ENCODE peak calls at places on chromosomes 1 and 21, in eight cellular contexts. S is choroid plexus epithelial cell, U is fibroblast of lung, B is bronchial epithelial cell, O is mucosa of descending colon, G is fibroblast of mammary gland, W is K562, L is ovary. Q is an unnamed sample.

GRCh38 chr21:44998621-44999427 is 59.0 kb downstream of the SLX9 start:
- DNase-seq in O (peak), S (no peak), U (no peak), L (no peak), B (no peak), G (no peak), W (no peak), Q (no peak)

GRCh38 chr1:228760962-228761361 is 25.7 kb downstream of the RHOU start:
- DNase-seq in O (no peak), G (no peak), B (no peak), U (no peak), L (no peak), S (no peak), W (no peak), Q (no peak)

GRCh38 chr1:9080704-9081291 is 11.4 kb upstream of the SLC2A5 start:
- DNase-seq in O (no peak), W (no peak), G (no peak), S (peak), B (peak), L (no peak), U (peak), Q (no peak)

GRCh38 chr1:15188145-15188544 is 34.6 kb downstream of the TMEM51 start:
- DNase-seq in L (no peak), U (no peak), S (no peak), B (no peak), G (no peak), O (no peak), W (no peak), Q (no peak)

GRCh38 chr1:184437306-184437705 is 50.5 kb downstream of the C1orf21 start:
- DNase-seq in O (peak), W (no peak), G (no peak), B (no peak), S (no peak), L (no peak), U (no peak), Q (no peak)

GRCh38 chr1:213783273-213783672 is 204.5 kb upstream of the PROX1 start:
- DNase-seq in S (no peak), O (no peak), G (no peak), U (no peak), W (no peak), B (no peak), L (no peak), Q (no peak)

GRCh38 chr1:18647681-18648214 is 17.1 kb downstream of the PAX7 start:
- DNase-seq in L (no peak), S (no peak), O (no peak), G (no peak), W (no peak), B (no peak), U (no peak), Q (no peak)

GRCh38 chr21:27379381-27379780 is 412.5 kb upstream of the ADAMTS5 start:
- DNase-seq in U (no peak), G (peak), B (no peak), W (no peak), L (no peak), O (no peak), S (no peak), Q (no peak)

GRCh38 chr1:42955311-42956063 is 3.2 kb downstream of the SLC2A1 start:
- DNase-seq in W (no peak), O (no peak), L (no peak), B (no peak), U (no peak), G (no peak), S (no peak), Q (no peak)

GRCh38 chr1:11707621-11708276 is 16.2 kb downstream of the DRAXIN start:
- DNase-seq in W (peak), U (no peak), B (no peak), G (no peak), O (peak), S (no peak), L (no peak), Q (no peak)

GRCh38 chr1:156412653-156413309 is 43.8 kb downstream of the RHBG start:
- DNase-seq in B (no peak), L (no peak), W (no peak), S (no peak), U (no peak), O (no peak), G (no peak), Q (no peak)

GRCh38 chr1:41444796-41445195 is 39.7 kb downstream of the EDN2 start:
- DNase-seq in U (no peak), B (no peak), L (no peak), S (no peak), W (no peak), O (no peak), G (no peak), Q (no peak)

DNA sequence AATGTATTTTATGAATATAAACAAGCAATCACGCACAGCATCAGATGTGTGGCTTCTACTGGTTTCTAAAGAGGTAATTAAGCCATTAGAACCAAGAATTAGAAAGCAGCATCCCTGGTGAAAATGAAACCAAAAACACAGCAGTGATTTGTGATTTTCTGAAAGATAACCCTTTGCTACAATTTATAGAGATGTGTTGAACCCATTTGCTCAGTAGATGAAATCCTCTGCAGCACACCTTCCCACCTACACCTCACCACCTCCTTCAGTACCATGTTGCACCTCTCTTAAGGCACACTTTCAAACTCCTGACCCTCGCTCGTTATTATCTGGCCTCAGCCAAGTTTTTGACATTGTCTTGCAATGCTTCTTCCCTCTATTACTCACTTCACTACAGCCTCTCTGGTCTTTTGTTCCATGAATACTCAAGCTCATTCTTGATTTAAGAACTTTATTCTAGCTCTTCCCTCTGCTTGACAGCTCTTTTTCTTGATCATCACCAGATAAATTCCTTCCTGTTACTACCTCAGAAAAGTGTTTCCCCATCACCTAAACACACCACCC is 38.6 kb downstream of the NSL1 start:
- DNase-seq in B (no peak), G (peak), U (peak), O (no peak), S (no peak), W (no peak), L (no peak), Q (peak)
- H3K4me3 ChIP-seq in B (no peak), G (peak), U (peak), O (no peak), S (peak), W (no peak), L (peak), Q (peak)

GRCh38 chr1:206029484-206029883 is 5.8 kb upstream of the CTSE start:
- DNase-seq in U (peak), G (peak), S (peak), W (no peak), B (peak), O (no peak), L (peak), Q (peak)
- H3K4me3 ChIP-seq in U (no peak), G (no peak), S (no peak), W (no peak), B (no peak), O (no peak), L (no peak), Q (no peak)

GRCh38 chr1:6489383-6489765 is 2.1 kb downstream of the PLEKHG5 start:
- DNase-seq in U (no peak), W (no peak), S (no peak), L (no peak), O (peak), G (no peak), B (no peak), Q (no peak)
- H3K4me3 ChIP-seq in U (no peak), W (no peak), S (no peak), L (no peak), O (no peak), G (no peak), B (peak), Q (no peak)

GRCh38 chr1:90725961-90726715 is 9.0 kb upstream of the BARHL2 start:
- DNase-seq in G (no peak), S (peak), W (no peak), B (peak), O (no peak), U (no peak), L (no peak), Q (no peak)

GRCh38 chr1:90725341-90725960 is 8.3 kb upstream of the BARHL2 start:
- DNase-seq in U (no peak), O (no peak), G (no peak), B (no peak), L (no peak), W (no peak), S (no peak), Q (no peak)

GRCh38 chr1:90723561-90724108 is 6.5 kb upstream of the BARHL2 start:
- DNase-seq in U (no peak), G (no peak), S (no peak), B (no peak), W (no peak), O (no peak), L (no peak), Q (no peak)

GRCh38 chr1:90724361-90724760 is 7.3 kb upstream of the BARHL2 start:
- DNase-seq in W (no peak), B (no peak), U (no peak), G (no peak), L (no peak), S (no peak), O (no peak), Q (no peak)

GRCh38 chr1:90724926-90725325 is 7.8 kb upstream of the BARHL2 start:
- DNase-seq in S (no peak), U (no peak), O (no peak), G (no peak), B (no peak), W (no peak), L (no peak), Q (no peak)
- H3K4me3 ChIP-seq in S (no peak), U (no peak), O (no peak), G (no peak), B (no peak), W (no peak), L (no peak), Q (no peak)

GRCh38 chr1:116382857-116383256 is 9.8 kb downstream of the ATP1A1 start:
- DNase-seq in W (peak), S (no peak), O (no peak), L (no peak), G (no peak), U (peak), B (no peak), Q (no peak)

GRCh38 chr1:116382321-116382720 is 9.3 kb downstream of the ATP1A1 start:
- DNase-seq in B (no peak), G (no peak), W (no peak), O (no peak), U (peak), S (peak), L (no peak), Q (no peak)

GRCh38 chr1:116379674-116380498 is 6.8 kb downstream of the ATP1A1 start:
- DNase-seq in G (no peak), W (no peak), U (no peak), O (no peak), S (peak), B (no peak), L (no peak), Q (no peak)

GRCh38 chr1:116379057-116379630 is 6.1 kb downstream of the ATP1A1 start:
- DNase-seq in G (no peak), B (no peak), W (no peak), O (no peak), L (no peak), U (no peak), S (peak), Q (no peak)

GRCh38 chr1:116380499-116381316 is 7.7 kb downstream of the ATP1A1 start:
- DNase-seq in S (no peak), B (no peak), G (peak), W (no peak), U (no peak), O (no peak), L (no peak), Q (no peak)
- H3K4me3 ChIP-seq in S (no peak), B (no peak), G (no peak), W (no peak), U (no peak), O (no peak), L (no peak), Q (no peak)

GRCh38 chr1:66542314-66542713 is 8.4 kb downstream of the SGIP1 start:
- DNase-seq in U (no peak), B (no peak), W (no peak), L (no peak), O (no peak), G (no peak), S (no peak), Q (no peak)
- H3K4me3 ChIP-seq in U (no peak), B (no peak), W (no peak), L (no peak), O (no peak), G (no peak), S (no peak), Q (no peak)

GRCh38 chr1:5858246-5858645 is 134.0 kb downstream of the NPHP4 start:
- DNase-seq in W (no peak), L (no peak), B (no peak), O (no peak), U (no peak), S (no peak), G (no peak), Q (no peak)

GRCh38 chr1:5856246-5856815 is 135.9 kb downstream of the NPHP4 start:
- DNase-seq in W (peak), L (no peak), S (peak), U (peak), O (no peak), B (peak), G (no peak), Q (no peak)

GRCh38 chr1:5857011-5857410 is 135.2 kb downstream of the NPHP4 start:
- DNase-seq in G (no peak), S (no peak), U (no peak), L (no peak), B (no peak), O (no peak), W (no peak), Q (no peak)

GRCh38 chr1:5858844-5859407 is 133.3 kb downstream of the NPHP4 start:
- DNase-seq in U (no peak), S (no peak), O (no peak), B (no peak), L (no peak), G (no peak), W (no peak), Q (no peak)

DNA sequence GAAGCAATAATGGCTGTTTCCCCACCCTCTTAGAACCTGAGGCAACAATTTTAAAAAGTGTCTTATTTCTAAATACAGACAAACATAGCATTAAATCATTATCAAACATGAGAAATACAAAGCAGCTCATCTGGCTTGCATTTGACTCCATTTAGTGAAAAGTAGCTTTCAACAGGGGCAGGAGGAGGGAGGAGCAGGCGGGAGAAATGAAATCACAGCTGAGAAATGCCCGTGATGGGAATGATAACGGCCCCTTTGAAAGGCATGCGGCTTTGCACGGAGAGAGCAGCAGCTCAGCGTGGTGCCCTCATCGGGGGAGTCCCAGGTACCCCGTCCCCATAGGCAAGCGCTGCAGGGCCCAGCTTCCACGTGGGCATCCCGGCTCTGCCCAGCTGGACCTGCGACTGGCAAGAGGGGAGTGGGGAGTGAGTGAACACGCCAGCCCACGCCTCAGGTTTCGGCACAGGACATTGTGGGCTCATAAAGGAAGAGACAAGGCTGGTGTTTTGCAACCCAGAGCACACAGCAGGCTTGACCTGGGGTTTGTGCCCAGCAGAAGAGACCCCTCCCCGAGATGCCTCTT is 134.6 kb downstream of the NPHP4 start:
- DNase-seq in O (no peak), U (no peak), W (no peak), G (no peak), B (no peak), S (no peak), L (no peak), Q (no peak)
- H3K4me3 ChIP-seq in O (no peak), U (no peak), W (no peak), G (no peak), B (no peak), S (no peak), L (no peak), Q (no peak)

DNA sequence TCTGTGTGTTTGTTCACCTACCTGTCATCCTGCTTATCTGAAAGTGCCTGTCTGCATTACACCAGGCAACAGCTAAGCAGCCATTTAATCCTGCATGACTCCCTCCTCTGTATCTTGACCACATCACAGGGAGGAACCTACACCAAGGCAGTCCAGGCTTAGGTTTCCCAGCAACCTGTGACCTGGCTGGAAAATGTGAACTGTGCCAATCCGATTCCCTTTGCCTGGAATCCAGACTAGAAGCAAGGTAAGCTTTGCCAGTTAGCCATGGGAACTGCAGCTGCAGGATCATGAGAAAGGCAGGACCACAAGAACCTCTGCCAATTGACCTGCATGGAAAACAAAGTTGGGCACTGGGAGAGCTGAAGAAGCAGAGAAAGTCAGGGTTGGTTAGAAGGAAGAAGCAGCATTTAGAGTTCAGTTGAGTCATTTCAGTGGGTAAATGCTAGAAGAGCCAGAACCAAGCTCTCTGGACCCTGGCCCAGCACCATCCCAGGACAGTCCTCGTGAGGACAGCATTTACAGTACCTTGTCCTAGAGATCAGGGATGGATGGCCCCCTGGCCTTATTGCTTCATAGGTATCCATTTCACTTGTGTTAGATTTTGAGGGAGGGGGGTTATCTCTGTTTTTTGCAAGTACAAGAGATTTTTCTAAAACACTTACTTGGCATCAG is 6.1 kb upstream of the ATP1B1 start:
- DNase-seq in S (no peak), G (no peak), U (no peak), O (no peak), L (no peak), B (no peak), W (no peak), Q (no peak)
- H3K4me3 ChIP-seq in S (no peak), G (no peak), U (no peak), O (no peak), L (no peak), B (no peak), W (no peak), Q (no peak)

GRCh38 chr1:181021811-181022434 is 747 bp downstream of the STX6 start:
- DNase-seq in W (peak), G (peak), U (peak), S (peak), L (peak), B (peak), O (peak), Q (peak)

GRCh38 chr1:181021155-181021554 is 1.5 kb downstream of the STX6 start:
- DNase-seq in L (no peak), O (no peak), S (no peak), G (no peak), U (no peak), W (no peak), B (no peak), Q (no peak)

GRCh38 chr1:181028241-181029014 is 5.4 kb upstream of the MR1 start:
- DNase-seq in L (no peak), G (peak), O (no peak), S (no peak), B (no peak), U (peak), W (no peak), Q (peak)

GRCh38 chr1:181018901-181019681 is 3.6 kb downstream of the STX6 start:
- DNase-seq in W (no peak), U (no peak), L (no peak), S (no peak), B (no peak), O (no peak), G (no peak), Q (no peak)

DNA sequence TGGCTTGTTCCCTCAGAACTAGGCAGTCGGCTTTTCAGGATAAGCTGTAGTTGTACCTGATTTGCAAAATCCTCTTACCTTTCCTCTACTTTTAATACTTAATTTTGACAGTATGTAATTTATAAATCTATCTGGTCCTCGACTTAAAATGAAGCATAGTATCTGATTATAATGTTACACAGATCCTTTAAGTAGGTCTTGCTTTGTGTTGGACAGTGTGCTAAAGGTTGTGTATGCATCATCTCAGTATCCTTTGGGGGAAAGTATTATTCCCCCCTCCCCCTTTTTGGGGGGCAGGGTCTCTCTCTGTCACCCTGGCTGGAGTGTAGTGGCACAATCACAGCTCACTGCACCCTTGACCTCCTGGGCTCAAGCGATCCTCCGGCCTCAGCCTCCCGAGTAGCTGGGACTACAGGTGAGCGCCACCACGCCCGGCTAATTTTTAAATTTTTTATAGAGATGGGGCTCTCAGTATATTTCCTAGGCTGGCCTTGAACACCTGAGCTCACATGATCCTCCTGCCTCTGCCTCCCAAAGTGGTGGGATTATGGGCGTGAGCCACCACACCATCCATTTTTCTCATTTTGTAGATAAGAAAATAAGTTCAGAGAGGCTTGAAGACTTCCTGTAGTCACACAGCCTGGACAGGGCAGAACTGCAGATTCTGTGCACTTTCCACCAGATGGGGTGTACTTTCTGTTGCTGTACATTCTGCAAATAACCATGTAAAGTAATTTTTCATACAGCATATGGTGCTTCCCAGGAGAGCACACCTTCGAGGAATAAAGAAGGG is 791 bp upstream of the STX6 start:
- DNase-seq in O (no peak), W (no peak), U (no peak), L (no peak), S (no peak), G (no peak), B (no peak), Q (no peak)
- H3K4me3 ChIP-seq in O (no peak), W (peak), U (peak), L (peak), S (peak), G (peak), B (peak), Q (peak)

DNA sequence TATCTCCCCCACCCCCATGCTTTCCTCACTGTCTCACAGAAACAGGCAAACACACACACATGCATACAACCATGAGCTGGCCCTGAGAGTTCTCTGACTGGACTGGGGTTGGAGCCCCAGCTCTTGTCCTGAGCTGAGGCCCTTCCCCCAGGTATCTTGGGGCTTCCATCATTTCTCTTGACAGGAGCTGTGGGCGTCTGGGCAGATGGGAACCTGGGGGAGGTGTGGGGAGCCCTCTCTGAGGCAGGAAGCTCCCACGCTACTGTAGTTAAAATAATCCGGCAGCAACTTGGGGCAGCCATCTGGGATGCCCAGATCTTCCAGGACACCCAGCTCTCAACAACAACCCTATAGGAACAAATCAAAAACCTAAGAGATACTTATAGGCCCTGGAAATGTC is 2.7 kb upstream of the KIF21B start:
- DNase-seq in O (no peak), G (no peak), U (no peak), W (peak), L (no peak), S (no peak), B (no peak), Q (no peak)
- H3K4me3 ChIP-seq in O (no peak), G (no peak), U (no peak), W (no peak), L (no peak), S (no peak), B (no peak), Q (no peak)

Q was measured in AG10803.